ENCODE peak calls at places on chromosomes 3 and 15, in nine cellular contexts. L is CD4-positive, alpha-beta memory T cell; D is SJSA1; H is colonic mucosa; S is heart right ventricle; J is mammary epithelial cell; V is CD8-positive, alpha-beta T cell; P is spleen; C is PC-3. R is an unnamed sample.

GRCh38 chr3:108117245-108117644 is 26.4 kb upstream of the CD47 start:
- DNase-seq in J (peak; percentile 27), L (no peak), D (no peak), V (no peak), C (peak; percentile 57), H (no peak), S (no peak), P (no peak), R (no peak)

GRCh38 chr3:72316501-72317279 is 531.6 kb downstream of the SHQ1 start:
- DNase-seq in C (no peak), L (no peak), H (peak; percentile 46), J (no peak), D (no peak), P (no peak), S (no peak), V (no peak), R (no peak)

GRCh38 chr15:71336671-71337070 is 221.4 kb downstream of the THSD4 start:
- DNase-seq in L (no peak), C (peak; percentile 49), H (no peak), D (no peak), S (no peak), V (no peak), P (no peak), J (peak; percentile 16), R (no peak)

GRCh38 chr3:46959169-46959515 is 17.4 kb downstream of the CCDC12 start:
- DNase-seq in C (no peak), V (peak; percentile 32), H (no peak), S (no peak), J (no peak), L (no peak), D (no peak), P (no peak), R (no peak)

GRCh38 chr3:141065841-141066592 is 14.9 kb downstream of the SPSB4 start:
- DNase-seq in S (no peak), H (no peak), J (no peak), V (no peak), D (no peak), P (no peak), L (no peak), C (no peak), R (peak; percentile 14)

GRCh38 chr3:181796641-181797040 is 84.9 kb downstream of the SOX2 start:
- DNase-seq in P (no peak), L (no peak), H (no peak), S (no peak), J (no peak), C (no peak), V (no peak), D (no peak), R (no peak)

GRCh38 chr15:91603681-91604080 is 249.8 kb upstream of the SLCO3A1 start:
- DNase-seq in J (peak; percentile 2), C (no peak), P (no peak), V (no peak), L (no peak), H (no peak), D (no peak), S (no peak), R (no peak)

GRCh38 chr3:130635978-130636377 is 110.7 kb downstream of the PIK3R4 start:
- DNase-seq in D (no peak), C (no peak), L (no peak), V (no peak), J (no peak), P (no peak), H (no peak), S (no peak), R (no peak)

GRCh38 chr3:38616111-38616510 is 33.4 kb downstream of the SCN5A start:
- DNase-seq in J (no peak), H (no peak), C (no peak), P (peak; percentile 36), D (no peak), L (no peak), S (peak; percentile 48), V (no peak), R (no peak)

GRCh38 chr15:77179541-77179998 is 108.7 kb upstream of the TSPAN3 start:
- DNase-seq in C (no peak), L (no peak), S (no peak), H (no peak), P (no peak), J (no peak), V (no peak), D (no peak), R (no peak)

GRCh38 chr3:61560452-61561373 is 658 bp upstream of the PTPRG start:
- DNase-seq in L (no peak), C (no peak), S (peak; percentile 87), P (peak; percentile 83), H (peak; percentile 83), D (peak; percentile 90), J (peak; percentile 78), V (peak; percentile 13), R (peak; percentile 88)

GRCh38 chr3:105848821-105849220 is 20.0 kb downstream of the CBLB start:
- DNase-seq in C (no peak), L (no peak), P (no peak), J (no peak), S (no peak), H (no peak), V (no peak), D (no peak), R (no peak)

GRCh38 chr3:105847865-105848264 is 20.9 kb downstream of the CBLB start:
- DNase-seq in V (no peak), C (no peak), P (no peak), H (no peak), L (no peak), J (no peak), D (no peak), S (no peak), R (no peak)

GRCh38 chr3:105845488-105845887 is 23.3 kb downstream of the CBLB start:
- DNase-seq in S (no peak), C (no peak), L (no peak), P (no peak), H (no peak), J (peak; percentile 37), V (no peak), D (no peak), R (no peak)

GRCh38 chr3:105847452-105847851 is 21.4 kb downstream of the CBLB start:
- DNase-seq in S (no peak), P (no peak), D (no peak), V (no peak), L (no peak), H (no peak), C (no peak), J (no peak), R (no peak)

GRCh38 chr3:105846809-105847208 is 22.0 kb downstream of the CBLB start:
- DNase-seq in C (no peak), P (no peak), L (no peak), D (no peak), S (no peak), H (no peak), V (no peak), J (no peak), R (no peak)
- H3K4me3 ChIP-seq in C (no peak overlapping the region), P (no peak overlapping the region), L (no peak overlapping the region), D (no peak overlapping the region), S (no peak overlapping the region), H (no peak overlapping the region), V (no peak overlapping the region), J (no peak overlapping the region), R (no peak overlapping the region)

DNA sequence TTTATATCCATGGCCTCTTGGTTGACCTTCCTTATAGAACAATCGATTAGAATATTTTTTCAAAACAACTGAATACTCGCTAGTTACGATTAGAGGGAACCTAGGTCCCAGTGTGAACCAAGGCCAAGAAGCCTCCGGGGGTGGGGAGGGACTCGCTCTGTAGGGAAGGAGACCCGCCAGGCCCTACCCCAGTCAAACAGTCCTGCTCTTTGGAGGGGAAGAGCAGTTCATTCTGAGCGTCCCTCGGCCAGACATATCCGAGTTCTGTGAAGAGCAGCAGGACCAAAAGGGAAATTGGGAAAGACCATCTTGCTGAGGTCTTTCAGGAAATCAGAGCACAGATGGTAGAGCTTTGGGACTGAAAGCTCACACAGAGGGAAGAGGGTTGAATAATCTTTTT is 137.3 kb upstream of the HES1 start:
- DNase-seq in P (no peak), L (no peak), D (no peak), V (no peak), H (no peak), S (no peak), J (no peak), C (no peak), R (no peak)
- H3K27me3 ChIP-seq in P (no peaks in the 10 kb centered on the region), L (no peaks in the 10 kb centered on the region), D (no peaks in the 10 kb centered on the region), V (no peaks in the 10 kb centered on the region), H (no peaks in the 10 kb centered on the region), S (no peaks in the 10 kb centered on the region), J (no peaks in the 10 kb centered on the region), C (no peaks in the 10 kb centered on the region), R (no peaks in the 10 kb centered on the region)

DNA sequence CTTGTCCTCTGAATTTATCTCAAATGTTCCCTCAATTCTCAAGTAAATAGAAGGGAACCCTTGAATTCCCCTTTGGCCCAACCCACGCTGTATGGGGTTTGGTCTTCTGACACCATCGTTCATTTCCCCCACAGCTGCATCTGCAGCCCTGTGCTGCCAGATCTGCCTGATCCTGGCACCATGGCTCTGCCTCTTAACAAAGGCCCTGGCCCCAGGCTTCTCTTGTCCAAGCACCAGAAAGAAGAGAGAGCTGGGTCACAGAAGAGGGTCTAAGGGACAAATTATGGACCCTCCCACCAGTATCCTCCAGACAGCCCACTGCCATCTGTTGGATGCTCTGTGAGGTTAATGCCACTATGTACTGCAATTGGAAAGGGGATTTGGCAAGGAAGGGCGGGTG is 1.8 kb downstream of the MAP1A start:
- DNase-seq in P (no peak), C (no peak), S (no peak), L (no peak), H (no peak), V (no peak), J (no peak), D (no peak), R (peak; percentile 10)
- H3K4me3 ChIP-seq in P (no peak overlapping the region), C (no peak overlapping the region), S (no peak overlapping the region), L (no peak overlapping the region), H (no peak overlapping the region), V (no peak overlapping the region), J (no peak overlapping the region), D (no peak overlapping the region), R (no peak overlapping the region)

GRCh38 chr15:63489352-63489751 is 15.0 kb upstream of the USP3 start:
- DNase-seq in D (no peak), J (no peak), C (no peak), S (no peak), L (no peak), V (no peak), P (no peak), H (no peak), R (no peak)
- H3K27me3 ChIP-seq in D (no peaks in the 10 kb centered on the region), J (no peaks in the 10 kb centered on the region), C (no peaks in the 10 kb centered on the region), S (no peaks in the 10 kb centered on the region), L (no peaks in the 10 kb centered on the region), V (no peaks in the 10 kb centered on the region), P (no peaks in the 10 kb centered on the region), H (no peaks in the 10 kb centered on the region), R (peaks cover 9% of the 10 kb centered on the region)

DNA sequence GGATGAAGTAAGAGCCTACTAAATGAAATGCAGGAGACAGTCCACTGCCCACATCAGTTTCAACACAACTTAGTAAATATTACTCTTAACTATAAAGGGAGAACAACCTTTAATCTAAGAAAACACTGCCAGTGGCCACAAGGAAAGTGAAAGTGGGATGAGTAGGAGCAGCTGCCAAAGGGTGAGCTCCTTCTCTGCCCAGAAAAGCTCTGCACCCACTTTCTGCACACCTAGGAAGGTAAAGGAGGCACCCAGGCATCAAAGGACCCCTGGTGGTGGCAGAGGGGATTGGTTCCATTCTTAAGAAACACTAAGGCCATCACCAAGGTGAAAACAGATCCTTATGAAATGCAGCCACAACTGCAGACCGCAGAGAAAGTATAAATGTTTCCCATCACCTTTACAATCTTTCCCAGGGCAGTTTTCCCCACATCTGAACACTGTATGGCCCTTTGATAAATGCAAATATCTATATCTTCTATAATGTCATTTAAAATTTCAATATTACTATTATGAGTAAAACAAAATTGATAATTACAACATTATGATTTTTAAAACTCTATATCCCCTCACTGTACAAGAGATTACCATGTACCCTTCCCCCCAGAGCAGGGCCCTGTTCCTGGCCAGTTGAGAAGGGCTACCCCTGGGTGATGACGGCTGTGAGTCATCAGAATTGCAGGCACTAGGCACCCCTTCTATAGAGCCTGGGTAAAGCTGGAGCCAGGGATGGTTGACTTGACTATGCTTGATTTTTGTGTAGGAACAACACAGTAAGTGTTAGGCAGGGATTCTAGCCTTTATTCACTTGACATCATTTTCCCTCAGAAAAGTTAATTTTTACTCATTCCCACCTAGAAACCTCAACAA is 92.0 kb downstream of the SNRK start:
- DNase-seq in P (peak; percentile 82), S (no peak), D (no peak), L (peak; percentile 76), J (peak; percentile 43), V (peak; percentile 77), C (peak; percentile 71), H (peak; percentile 50), R (peak; percentile 76)
- H3K4me3 ChIP-seq in P (no peak overlapping the region), S (no peak overlapping the region), D (no peak overlapping the region), L (no peak overlapping the region), J (no peak overlapping the region), V (no peak overlapping the region), C (no peak overlapping the region), H (no peak overlapping the region), R (no peak overlapping the region)